ENCODE peak calls at places on chromosome 16, in four cellular contexts. P is ascending aorta, L is kidney tubule cell, V is Ammon's horn. R is an unnamed sample.
A peak's percentile ranks its signal among the peaks of the same experiment; 100 is the strongest.

GRCh38 chr16:50354629-50355456 is 13.9 kb downstream of the BRD7 start:
- DNase-seq in P (no peak), L (no peak), V (no peak), R (no peak)

GRCh38 chr16:70579648-70580630 is 56.3 kb downstream of the SF3B3 start:
- DNase-seq in P (no peak), V (no peak), L (no peak), R (no peak)

GRCh38 chr16:68756250-68757051 is 19.4 kb downstream of the CDH1 start:
- DNase-seq in L (peak; percentile 98), P (no peak), V (no peak), R (no peak)

GRCh38 chr16:50396770-50397525 is 28.2 kb upstream of the BRD7 start:
- DNase-seq in L (peak; percentile 99), V (no peak), P (no peak), R (no peak)

GRCh38 chr16:51960931-51961330 is 586.0 kb downstream of the TOX3 start:
- DNase-seq in P (no peak), V (no peak), L (no peak), R (no peak)

GRCh38 chr16:21033707-21034106 is 116.9 kb downstream of the DNAH3 start:
- DNase-seq in L (no peak), P (no peak), V (peak; percentile 39), R (no peak)

GRCh38 chr16:31535737-31536136 is 8.0 kb downstream of the AHSP start:
- DNase-seq in L (no peak), P (no peak), V (no peak), R (no peak)

GRCh38 chr16:1825381-1825863 is 1.2 kb downstream of the HAGH start:
- DNase-seq in L (no peak), V (no peak), P (no peak), R (no peak)

GRCh38 chr16:84982434-84982833 is 28.9 kb downstream of the ZDHHC7 start:
- DNase-seq in V (peak; percentile 45), P (no peak), L (no peak), R (no peak)

GRCh38 chr16:9800180-9800738 is 382.0 kb downstream of the GRIN2A start:
- DNase-seq in V (no peak), L (no peak), P (no peak), R (no peak)

GRCh38 chr16:55817236-55817912 is 15.5 kb downstream of the CES1 start:
- DNase-seq in P (no peak), V (no peak), L (no peak), R (no peak)

GRCh38 chr16:83723901-83724300 is 83.9 kb upstream of the HSBP1 start:
- DNase-seq in V (no peak), P (no peak), L (no peak), R (no peak)